ENCODE peak calls at places on chromosome 1, in nine cellular contexts. S is mammary epithelial cell; V is GM04503; Q is NCI-H510A; N is pancreas; P is cerebellar cortex; A is activated CD4-positive, alpha-beta T cell treated with anti-CD3 and anti-CD28 coated beads, Interleukin-2, amount 50 U/mL, for 24 hours; X is neural crest cell; W is activated CD8-positive, alpha-beta memory T cell treated with anti-CD3 and anti-CD28 coated beads for 4 hours. F is an unnamed sample.

GRCh38 chr1:150003826-150004225 is 6.7 kb downstream of the OTUD7B start:
- DNase-seq in S (no peak), V (no peak), Q (no peak), N (no peak), P (no peak), A (peak; percentile 3), X (no peak), W (no peak), F (no peak)

GRCh38 chr1:94207695-94208094 is 29.7 kb downstream of the ARHGAP29 start:
- DNase-seq in S (no peak), V (no peak), Q (no peak), N (no peak), P (no peak), A (no peak), X (no peak), W (no peak), F (no peak)

GRCh38 chr1:180923024-180923841 is 10.5 kb downstream of the KIAA1614 start:
- DNase-seq in S (peak; percentile 16), V (no peak), Q (no peak), N (no peak), P (no peak), A (no peak), X (no peak), W (no peak), F (no peak)

GRCh38 chr1:25896266-25896665 is 10.0 kb downstream of the STMN1 start:
- DNase-seq in S (no peak), V (no peak), Q (no peak), N (no peak), P (peak; percentile 64), A (no peak), X (no peak), W (no peak), F (no peak)

GRCh38 chr1:160018900-160019299 is 12.9 kb downstream of the PIGM start:
- DNase-seq in S (peak; percentile 42), V (no peak), Q (no peak), N (no peak), P (no peak), A (no peak), X (no peak), W (no peak), F (no peak)

GRCh38 chr1:32666866-32667566 is 16.0 kb downstream of the RBBP4 start:
- DNase-seq in S (no peak), V (no peak), Q (no peak), N (no peak), P (no peak), A (no peak), X (no peak), W (no peak), F (no peak)

GRCh38 chr1:177505905-177506590 is 335.3 kb downstream of the BRINP2 start:
- DNase-seq in S (peak; percentile 70), V (no peak), Q (no peak), N (no peak), P (no peak), A (no peak), X (no peak), W (no peak), F (no peak)

GRCh38 chr1:12764016-12764415 is 9.5 kb upstream of the PRAMEF12 start:
- DNase-seq in S (no peak), V (no peak), Q (no peak), N (no peak), P (no peak), A (no peak), X (no peak), W (no peak), F (no peak)

GRCh38 chr1:178565586-178565985 is 52.7 kb downstream of the TEX35 start:
- DNase-seq in S (no peak), V (no peak), Q (no peak), N (no peak), P (no peak), A (no peak), X (no peak), W (no peak), F (no peak)

GRCh38 chr1:177216587-177217202 is 45.9 kb downstream of the BRINP2 start:
- DNase-seq in S (no peak), V (no peak), Q (no peak), N (no peak), P (no peak), A (no peak), X (no peak), W (no peak), F (no peak)

GRCh38 chr1:38308780-38309179 is 262.2 kb upstream of the POU3F1 start:
- DNase-seq in S (peak; percentile 71), V (no peak), Q (no peak), N (no peak), P (no peak), A (no peak), X (no peak), W (no peak), F (no peak)

GRCh38 chr1:22461678-22462527 is 10.3 kb downstream of the ZBTB40 start:
- DNase-seq in S (no peak), V (no peak), Q (no peak), N (no peak), P (no peak), A (no peak), X (no peak), W (no peak), F (no peak)

GRCh38 chr1:154497026-154497806 is 4.8 kb upstream of the TDRD10 start:
- DNase-seq in S (no peak), V (no peak), Q (no peak), N (no peak), P (no peak), A (no peak), X (peak; percentile 13), W (no peak), F (no peak)

GRCh38 chr1:211323156-211324063 is 3.2 kb upstream of the TRAF5 start:
- DNase-seq in S (peak; percentile 45), V (no peak), Q (no peak), N (no peak), P (peak; percentile 36), A (peak; percentile 75), X (peak; percentile 61), W (peak; percentile 41), F (peak; percentile 51)

GRCh38 chr1:230548357-230548756 is 93.9 kb upstream of the COG2 start:
- DNase-seq in S (no peak), V (no peak), Q (peak; percentile 41), N (no peak), P (no peak), A (no peak), X (no peak), W (no peak), F (no peak)

GRCh38 chr1:171277534-171277933 is 29.2 kb downstream of the FMO1 start:
- DNase-seq in S (no peak), V (no peak), Q (no peak), N (no peak), P (no peak), A (no peak), X (no peak), W (no peak), F (no peak)

GRCh38 chr1:95003433-95003738 is 69.4 kb downstream of the ALG14 start:
- DNase-seq in S (no peak), V (no peak), Q (no peak), N (no peak), P (no peak), A (no peak), X (no peak), W (no peak), F (no peak)

GRCh38 chr1:97186381-97186780 is 464.8 kb downstream of the PTBP2 start:
- DNase-seq in S (no peak), V (no peak), Q (no peak), N (no peak), P (peak; percentile 4), A (no peak), X (no peak), W (no peak), F (no peak)

GRCh38 chr1:220528679-220529529 is 968 bp downstream of the MARK1 start:
- DNase-seq in S (peak; percentile 36), V (no peak), Q (no peak), N (peak; percentile 13), P (peak; percentile 60), A (no peak), X (peak; percentile 13), W (no peak), F (no peak)

GRCh38 chr1:232542633-232543032 is 87.3 kb downstream of the SIPA1L2 start:
- DNase-seq in S (no peak), V (no peak), Q (no peak), N (no peak), P (no peak), A (no peak), X (no peak), W (no peak), F (no peak)

GRCh38 chr1:37094302-37094701 is 60.0 kb upstream of the GRIK3 start:
- DNase-seq in S (no peak), V (no peak), Q (peak; percentile 76), N (no peak), P (no peak), A (no peak), X (no peak), W (no peak), F (no peak)

GRCh38 chr1:9093096-9093495 is 23.7 kb upstream of the SLC2A5 start:
- DNase-seq in S (no peak), V (no peak), Q (no peak), N (no peak), P (no peak), A (no peak), X (no peak), W (no peak), F (no peak)

F was measured in stimulated activated CD8-positive, alpha-beta memory T cell treated with anti-CD3 and anti-CD28 coated beads, Interleukin-4, amount 100 ng/mL, for 1 hour.